ENCODE peak calls at places on chromosomes 6 and 20, in eight cellular contexts. K, H, A, B, G, T, Z and P are unnamed samples.

GRCh38 chr6:139829557-139829956 is 455.1 kb upstream of the CITED2 start:
- DNase-seq in Z (no peak), A (no peak), G (no peak), K (no peak), H (no peak), T (no peak), B (no peak), P (no peak)

GRCh38 chr6:12804967-12805645 is 88.5 kb downstream of the PHACTR1 start:
- DNase-seq in G (no peak), A (peak), H (no peak), K (no peak), T (no peak), Z (no peak), B (peak), P (no peak)

GRCh38 chr6:15322781-15323536 is 77.1 kb downstream of the JARID2 start:
- DNase-seq in B (peak), A (peak), Z (no peak), K (no peak), H (peak), G (peak), T (no peak), P (no peak)

GRCh38 chr20:38152175-38153010 is 12.7 kb downstream of the TGM2 start:
- DNase-seq in Z (no peak), H (peak), G (peak), A (peak), K (peak), T (peak), B (peak), P (peak)

GRCh38 chr6:111750753-111751684 is 122.2 kb downstream of the FYN start:
- DNase-seq in G (no peak), K (no peak), Z (no peak), B (peak), A (peak), T (no peak), H (no peak), P (peak)

GRCh38 chr6:138795809-138796469 is at the start of gene ECT2L:
- DNase-seq in Z (peak), K (peak), H (peak), G (peak), B (peak), T (peak), A (peak), P (peak)

GRCh38 chr20:17911927-17912326 is 56.7 kb downstream of the SNX5 start:
- DNase-seq in H (no peak), T (no peak), B (no peak), G (no peak), K (no peak), A (no peak), Z (no peak), P (no peak)

GRCh38 chr20:46406986-46407670 is 713 bp upstream of the ELMO2 start:
- DNase-seq in T (peak), Z (no peak), G (peak), K (peak), H (peak), A (peak), B (no peak), P (no peak)

GRCh38 chr20:11144114-11144513 is 470.3 kb upstream of the JAG1 start:
- DNase-seq in Z (no peak), G (no peak), A (peak), B (peak), T (no peak), K (no peak), H (no peak), P (peak)